ENCODE peak calls at places on chromosomes 5 and 9, in ten cellular contexts. One of them, this sample, is unnamed.

GRCh38 chr9:130193119-130193518 is 20.9 kb downstream of the NCS1 start:
- DNase-seq in GM12878: no peak
- DNase-seq in transverse colon: no peak
- DNase-seq in stomach: no peak
- DNase-seq in HepG2: no peak
- DNase-seq in prostate gland: no peak
- DNase-seq in spleen: no peak
- DNase-seq in sigmoid colon: no peak
- DNase-seq in suprapubic skin: no peak
- DNase-seq in endothelial cell of umbilical vein: no peak
- DNase-seq in this sample: no peak

GRCh38 chr5:51810592-51810991 is 427.3 kb downstream of the ISL1 start:
- DNase-seq in endothelial cell of umbilical vein: peak; percentile 60
- DNase-seq in prostate gland: peak; percentile 37
- DNase-seq in sigmoid colon: no peak
- DNase-seq in stomach: no peak
- DNase-seq in HepG2: no peak
- DNase-seq in GM12878: no peak
- DNase-seq in transverse colon: no peak
- DNase-seq in suprapubic skin: no peak
- DNase-seq in spleen: no peak
- DNase-seq in this sample: peak; percentile 30

GRCh38 chr5:80368666-80369270 is 39.1 kb upstream of the ZFYVE16 start:
- DNase-seq in HepG2: no peak
- DNase-seq in prostate gland: no peak
- DNase-seq in stomach: no peak
- DNase-seq in spleen: no peak
- DNase-seq in sigmoid colon: no peak
- DNase-seq in GM12878: no peak
- DNase-seq in transverse colon: no peak
- DNase-seq in suprapubic skin: no peak
- DNase-seq in endothelial cell of umbilical vein: no peak
- DNase-seq in this sample: no peak

GRCh38 chr9:123278361-123278760 is 10.0 kb upstream of the STRBP start:
- DNase-seq in transverse colon: no peak
- DNase-seq in endothelial cell of umbilical vein: no peak
- DNase-seq in suprapubic skin: no peak
- DNase-seq in prostate gland: no peak
- DNase-seq in GM12878: no peak
- DNase-seq in stomach: no peak
- DNase-seq in spleen: no peak
- DNase-seq in HepG2: no peak
- DNase-seq in sigmoid colon: no peak
- DNase-seq in this sample: no peak

GRCh38 chr9:19985081-19985480 is 196.2 kb upstream of the SLC24A2 start:
- DNase-seq in stomach: no peak
- DNase-seq in suprapubic skin: no peak
- DNase-seq in HepG2: no peak
- DNase-seq in GM12878: no peak
- DNase-seq in transverse colon: no peak
- DNase-seq in spleen: no peak
- DNase-seq in sigmoid colon: no peak
- DNase-seq in prostate gland: no peak
- DNase-seq in endothelial cell of umbilical vein: no peak
- DNase-seq in this sample: no peak

GRCh38 chr5:59348189-59348588 is 545.3 kb downstream of the PDE4D start:
- DNase-seq in spleen: no peak
- DNase-seq in stomach: no peak
- DNase-seq in HepG2: peak; percentile 36
- DNase-seq in endothelial cell of umbilical vein: peak; percentile 6
- DNase-seq in prostate gland: no peak
- DNase-seq in GM12878: no peak
- DNase-seq in suprapubic skin: no peak
- DNase-seq in sigmoid colon: no peak
- DNase-seq in transverse colon: no peak
- DNase-seq in this sample: no peak

GRCh38 chr9:91546574-91546973 is 122.9 kb upstream of the NFIL3 start:
- DNase-seq in transverse colon: no peak
- DNase-seq in spleen: no peak
- DNase-seq in prostate gland: no peak
- DNase-seq in endothelial cell of umbilical vein: no peak
- DNase-seq in sigmoid colon: no peak
- DNase-seq in stomach: no peak
- DNase-seq in HepG2: no peak
- DNase-seq in GM12878: no peak
- DNase-seq in suprapubic skin: no peak
- DNase-seq in this sample: no peak

GRCh38 chr9:101668466-101668865 is 70.0 kb downstream of the GRIN3A start:
- DNase-seq in prostate gland: no peak
- DNase-seq in HepG2: no peak
- DNase-seq in transverse colon: no peak
- DNase-seq in GM12878: no peak
- DNase-seq in endothelial cell of umbilical vein: no peak
- DNase-seq in sigmoid colon: no peak
- DNase-seq in spleen: no peak
- DNase-seq in stomach: no peak
- DNase-seq in suprapubic skin: no peak
- DNase-seq in this sample: no peak

GRCh38 chr9:3526903-3527652 is 1.3 kb upstream of the RFX3 start:
- DNase-seq in GM12878: no peak
- DNase-seq in sigmoid colon: no peak
- DNase-seq in stomach: no peak
- DNase-seq in HepG2: peak; percentile 28
- DNase-seq in spleen: peak; percentile 77
- DNase-seq in endothelial cell of umbilical vein: peak; percentile 14
- DNase-seq in prostate gland: peak; percentile 17
- DNase-seq in suprapubic skin: no peak
- DNase-seq in transverse colon: peak; percentile 75
- DNase-seq in this sample: no peak

GRCh38 chr9:33168941-33169544 is 1.9 kb upstream of the B4GALT1 start:
- DNase-seq in GM12878: no peak
- DNase-seq in spleen: no peak
- DNase-seq in prostate gland: no peak
- DNase-seq in HepG2: no peak
- DNase-seq in endothelial cell of umbilical vein: no peak
- DNase-seq in suprapubic skin: no peak
- DNase-seq in sigmoid colon: no peak
- DNase-seq in transverse colon: no peak
- DNase-seq in stomach: no peak
- DNase-seq in this sample: no peak

GRCh38 chr5:81759632-81760005 is 8.7 kb upstream of the SSBP2 start:
- DNase-seq in HepG2: no peak
- DNase-seq in stomach: no peak
- DNase-seq in spleen: no peak
- DNase-seq in endothelial cell of umbilical vein: peak; percentile 51
- DNase-seq in transverse colon: no peak
- DNase-seq in suprapubic skin: no peak
- DNase-seq in prostate gland: no peak
- DNase-seq in sigmoid colon: no peak
- DNase-seq in GM12878: no peak
- DNase-seq in this sample: no peak
- TF ChIP-seq POLR2AphosphoS5 in HepG2: no peak
- TF ChIP-seq POLR2AphosphoS5 in stomach: no peak
- TF ChIP-seq POLR2AphosphoS5 in spleen: no peak
- TF ChIP-seq POLR2AphosphoS5 in endothelial cell of umbilical vein: no peak
- TF ChIP-seq POLR2AphosphoS5 in transverse colon: no peak
- TF ChIP-seq POLR2AphosphoS5 in suprapubic skin: no peak
- TF ChIP-seq POLR2AphosphoS5 in prostate gland: no peak
- TF ChIP-seq POLR2AphosphoS5 in sigmoid colon: no peak
- TF ChIP-seq POLR2AphosphoS5 in GM12878: no peak
- TF ChIP-seq POLR2AphosphoS5 in this sample: no peak

DNA sequence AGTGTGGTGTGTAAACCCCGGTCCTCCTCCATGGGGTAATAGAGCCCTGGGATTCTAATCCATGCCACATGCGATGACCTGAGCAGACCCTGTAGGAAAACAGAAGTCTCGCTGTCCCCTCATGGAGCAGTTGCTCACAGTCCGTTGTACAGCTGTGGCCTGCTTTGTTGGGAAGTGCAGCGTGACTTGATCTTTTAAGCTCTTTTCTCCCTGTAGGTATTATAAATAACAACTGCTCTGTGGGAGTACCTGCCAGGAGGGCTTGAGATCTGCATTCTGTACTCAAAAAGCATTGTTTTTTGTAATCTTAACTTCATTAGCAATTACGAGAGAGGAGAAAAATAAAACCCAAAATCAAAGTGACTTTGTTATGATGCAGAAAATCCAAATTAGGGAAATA is 17.3 kb downstream of the MEGF10 start:
- DNase-seq in prostate gland: no peak
- DNase-seq in sigmoid colon: no peak
- DNase-seq in HepG2: no peak
- DNase-seq in transverse colon: no peak
- DNase-seq in GM12878: no peak
- DNase-seq in endothelial cell of umbilical vein: no peak
- DNase-seq in spleen: no peak
- DNase-seq in suprapubic skin: no peak
- DNase-seq in stomach: no peak
- DNase-seq in this sample: no peak
- H3K9me3 ChIP-seq in prostate gland: no peaks in the 10 kb centered on the region
- H3K9me3 ChIP-seq in sigmoid colon: no peaks in the 10 kb centered on the region
- H3K9me3 ChIP-seq in HepG2: no peaks in the 10 kb centered on the region
- H3K9me3 ChIP-seq in transverse colon: no peaks in the 10 kb centered on the region
- H3K9me3 ChIP-seq in GM12878: no peaks in the 10 kb centered on the region
- H3K9me3 ChIP-seq in endothelial cell of umbilical vein: no peaks in the 10 kb centered on the region
- H3K9me3 ChIP-seq in spleen: no peaks in the 10 kb centered on the region
- H3K9me3 ChIP-seq in suprapubic skin: no peaks in the 10 kb centered on the region
- H3K9me3 ChIP-seq in stomach: no peaks in the 10 kb centered on the region
- H3K9me3 ChIP-seq in this sample: no peaks in the 10 kb centered on the region

DNA sequence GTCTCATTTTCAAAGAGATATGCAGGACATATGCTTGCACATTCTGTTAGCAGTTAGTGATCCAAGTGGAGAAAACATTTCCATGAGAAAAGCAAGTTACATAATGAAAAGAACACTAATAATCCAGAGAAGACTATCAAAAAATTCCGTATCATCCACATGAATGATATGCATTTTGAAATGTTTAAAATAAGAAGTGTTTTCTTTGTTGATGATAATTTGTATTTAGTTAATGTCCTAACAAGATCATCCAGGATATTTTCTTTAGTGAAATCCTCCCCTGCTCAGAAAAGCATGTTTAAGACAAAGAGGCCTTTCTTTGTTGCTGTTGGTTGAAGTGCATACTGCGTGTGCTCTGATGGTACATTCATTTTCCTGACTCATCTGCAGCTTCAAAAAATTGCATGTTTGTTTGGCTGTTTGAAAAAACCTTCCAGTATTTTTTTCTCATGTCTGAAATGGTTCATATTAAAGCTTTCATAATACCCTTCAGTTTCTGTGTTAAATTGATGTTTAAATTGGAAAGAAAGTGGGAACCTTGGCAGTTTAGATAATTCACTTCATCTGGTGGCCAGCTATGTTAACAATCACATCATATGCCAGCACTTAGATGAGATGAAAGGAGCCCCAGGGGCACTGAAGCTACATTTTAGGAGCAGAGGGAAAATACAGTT is 242.3 kb downstream of the CSNK1G3 start:
- DNase-seq in endothelial cell of umbilical vein: no peak
- DNase-seq in HepG2: no peak
- DNase-seq in stomach: no peak
- DNase-seq in spleen: no peak
- DNase-seq in sigmoid colon: no peak
- DNase-seq in suprapubic skin: no peak
- DNase-seq in prostate gland: no peak
- DNase-seq in transverse colon: no peak
- DNase-seq in GM12878: no peak
- DNase-seq in this sample: no peak
- TF ChIP-seq POLR2AphosphoS5 in endothelial cell of umbilical vein: no peak
- TF ChIP-seq POLR2AphosphoS5 in HepG2: no peak
- TF ChIP-seq POLR2AphosphoS5 in stomach: no peak
- TF ChIP-seq POLR2AphosphoS5 in spleen: no peak
- TF ChIP-seq POLR2AphosphoS5 in sigmoid colon: no peak
- TF ChIP-seq POLR2AphosphoS5 in suprapubic skin: no peak
- TF ChIP-seq POLR2AphosphoS5 in prostate gland: no peak
- TF ChIP-seq POLR2AphosphoS5 in transverse colon: no peak
- TF ChIP-seq POLR2AphosphoS5 in GM12878: no peak
- TF ChIP-seq POLR2AphosphoS5 in this sample: no peak

GRCh38 chr5:1429501-1429900 is 15.7 kb downstream of the SLC6A3 start:
- DNase-seq in sigmoid colon: peak; percentile 9
- DNase-seq in stomach: peak; percentile 44
- DNase-seq in endothelial cell of umbilical vein: peak; percentile 21
- DNase-seq in prostate gland: no peak
- DNase-seq in GM12878: no peak
- DNase-seq in suprapubic skin: peak; percentile 40
- DNase-seq in HepG2: no peak
- DNase-seq in transverse colon: no peak
- DNase-seq in spleen: peak; percentile 42
- DNase-seq in this sample: no peak

GRCh38 chr5:1429066-1429465 is 16.2 kb downstream of the SLC6A3 start:
- DNase-seq in spleen: peak; percentile 35
- DNase-seq in GM12878: no peak
- DNase-seq in prostate gland: no peak
- DNase-seq in HepG2: no peak
- DNase-seq in suprapubic skin: peak; percentile 24
- DNase-seq in endothelial cell of umbilical vein: no peak
- DNase-seq in stomach: peak; percentile 24
- DNase-seq in sigmoid colon: peak; percentile 43
- DNase-seq in transverse colon: no peak
- DNase-seq in this sample: no peak

GRCh38 chr5:1431021-1431811 is 14.0 kb downstream of the SLC6A3 start:
- DNase-seq in prostate gland: no peak
- DNase-seq in transverse colon: no peak
- DNase-seq in sigmoid colon: peak; percentile 60
- DNase-seq in suprapubic skin: peak; percentile 66
- DNase-seq in HepG2: no peak
- DNase-seq in stomach: peak; percentile 18
- DNase-seq in endothelial cell of umbilical vein: no peak
- DNase-seq in GM12878: no peak
- DNase-seq in spleen: peak; percentile 49
- DNase-seq in this sample: no peak

GRCh38 chr5:1431896-1432295 is 13.3 kb downstream of the SLC6A3 start:
- DNase-seq in spleen: peak; percentile 36
- DNase-seq in transverse colon: no peak
- DNase-seq in sigmoid colon: no peak
- DNase-seq in HepG2: no peak
- DNase-seq in prostate gland: no peak
- DNase-seq in suprapubic skin: no peak
- DNase-seq in endothelial cell of umbilical vein: no peak
- DNase-seq in GM12878: no peak
- DNase-seq in stomach: no peak
- DNase-seq in this sample: no peak

DNA sequence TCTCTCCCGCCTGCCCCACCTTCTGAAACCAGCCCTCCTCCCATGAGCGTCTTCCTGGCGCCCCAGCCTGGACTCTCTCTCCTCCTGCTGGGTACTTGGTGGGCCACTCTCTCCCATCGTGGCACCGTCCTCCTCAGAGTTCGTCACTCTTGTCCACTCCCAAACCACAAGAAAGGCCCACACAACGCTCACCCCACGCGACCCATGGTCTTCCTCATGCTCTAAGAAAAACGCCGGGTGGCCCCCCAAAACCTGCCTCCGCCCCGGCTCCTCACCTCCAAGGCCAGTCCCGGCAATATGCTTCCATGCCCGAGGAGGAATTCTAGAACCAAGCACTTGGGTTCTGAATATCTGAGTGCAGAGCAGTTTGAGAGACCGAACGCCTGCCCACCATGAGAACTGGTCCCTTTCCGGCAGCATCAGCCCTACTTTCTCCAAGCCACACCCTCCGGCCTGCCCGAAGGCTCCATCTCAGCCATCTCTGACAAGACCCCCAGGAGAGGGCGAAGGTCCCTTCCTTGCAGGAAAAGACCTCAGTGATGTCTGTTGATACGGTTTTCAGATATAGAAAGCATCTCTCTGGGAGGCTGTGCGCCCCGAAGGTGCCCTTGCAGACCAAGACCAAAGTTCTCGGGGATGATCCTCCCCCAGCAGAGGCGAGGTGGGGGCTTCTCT is 15.0 kb downstream of the SLC6A3 start:
- DNase-seq in HepG2: no peak
- DNase-seq in prostate gland: no peak
- DNase-seq in stomach: peak; percentile 18
- DNase-seq in GM12878: no peak
- DNase-seq in sigmoid colon: peak; percentile 48
- DNase-seq in endothelial cell of umbilical vein: no peak
- DNase-seq in transverse colon: no peak
- DNase-seq in spleen: peak; percentile 51
- DNase-seq in suprapubic skin: peak; percentile 60
- DNase-seq in this sample: no peak
- H3K9me3 ChIP-seq in HepG2: peaks cover 7% of the 10 kb centered on the region
- H3K9me3 ChIP-seq in prostate gland: no peaks in the 10 kb centered on the region
- H3K9me3 ChIP-seq in stomach: peaks cover 5% of the 10 kb centered on the region
- H3K9me3 ChIP-seq in GM12878: peaks cover 2% of the 10 kb centered on the region
- H3K9me3 ChIP-seq in sigmoid colon: peaks cover 10% of the 10 kb centered on the region
- H3K9me3 ChIP-seq in endothelial cell of umbilical vein: peaks cover 2% of the 10 kb centered on the region
- H3K9me3 ChIP-seq in transverse colon: peaks cover 14% of the 10 kb centered on the region
- H3K9me3 ChIP-seq in spleen: peaks cover 4% of the 10 kb centered on the region
- H3K9me3 ChIP-seq in suprapubic skin: peaks cover 4% of the 10 kb centered on the region
- H3K9me3 ChIP-seq in this sample: peaks cover 12% of the 10 kb centered on the region